ENCODE peak calls at places on chromosome 5, in seven cellular contexts. J is astrocyte, F is H9, C is ascending aorta, W is Peyer's patch, I is A549, G is endothelial cell of umbilical vein. E is an unnamed sample.

GRCh38 chr5:101102506-101102905 is 199.4 kb upstream of the ST8SIA4 start:
- DNase-seq in J (no peak), F (no peak), C (no peak), W (no peak), I (peak; percentile 21), G (no peak), E (no peak)

GRCh38 chr5:6261256-6261655 is 117.1 kb downstream of the MED10 start:
- DNase-seq in J (no peak), F (no peak), C (peak; percentile 19), W (no peak), I (no peak), G (no peak), E (no peak)

GRCh38 chr5:133290669-133291235 is 238.9 kb downstream of the HSPA4 start:
- DNase-seq in J (no peak), F (no peak), C (no peak), W (no peak), I (no peak), G (no peak), E (no peak)

GRCh38 chr5:82104872-82105271 is 133.0 kb downstream of the ATG10 start:
- DNase-seq in J (no peak), F (no peak), C (no peak), W (no peak), I (no peak), G (no peak), E (no peak)

GRCh38 chr5:110968246-110969005 is 103.1 kb upstream of the TSLP start:
- DNase-seq in J (peak; percentile 8), F (no peak), C (no peak), W (no peak), I (no peak), G (no peak), E (no peak)

GRCh38 chr5:32173394-32174010 is 617 bp downstream of the GOLPH3 start:
- DNase-seq in J (no peak), F (peak; percentile 70), C (peak; percentile 81), W (peak; percentile 89), I (peak; percentile 51), G (no peak), E (peak; percentile 82)

GRCh38 chr5:150781706-150782614 is 3.4 kb downstream of the SMIM3 start:
- DNase-seq in J (peak; percentile 99), F (peak; percentile 87), C (peak; percentile 95), W (no peak), I (no peak), G (no peak), E (no peak)

GRCh38 chr5:135696317-135696716 is 117.5 kb upstream of the CXCL14 start:
- DNase-seq in J (no peak), F (no peak), C (no peak), W (no peak), I (no peak), G (no peak), E (no peak)

GRCh38 chr5:143142596-143143435 is 260.7 kb downstream of the NR3C1 start:
- DNase-seq in J (peak; percentile 64), F (no peak), C (peak; percentile 90), W (no peak), I (no peak), G (no peak), E (no peak)

GRCh38 chr5:135887447-135887864 is 8.2 kb downstream of the IL9 start:
- DNase-seq in J (peak; percentile 29), F (peak; percentile 80), C (no peak), W (peak; percentile 67), I (peak; percentile 74), G (peak; percentile 61), E (no peak)

GRCh38 chr5:149381986-149382338 is 2.9 kb upstream of the IL17B start:
- DNase-seq in J (no peak), F (peak; percentile 90), C (peak; percentile 93), W (peak; percentile 84), I (peak; percentile 86), G (peak; percentile 60), E (peak; percentile 82)

GRCh38 chr5:3592298-3592697 is 3.3 kb upstream of the IRX1 start:
- DNase-seq in J (no peak), F (peak; percentile 77), C (no peak), W (no peak), I (no peak), G (no peak), E (no peak)

GRCh38 chr5:83049370-83049863 is 27.8 kb downstream of the TMEM167A start:
- DNase-seq in J (peak; percentile 45), F (no peak), C (no peak), W (no peak), I (no peak), G (no peak), E (no peak)

GRCh38 chr5:141651728-141652105 is 499 bp upstream of the FCHSD1 start:
- DNase-seq in J (no peak), F (no peak), C (no peak), W (peak; percentile 41), I (no peak), G (no peak), E (no peak)

GRCh38 chr5:111628901-111629300 is 116.6 kb upstream of the STARD4 start:
- DNase-seq in J (no peak), F (no peak), C (no peak), W (no peak), I (no peak), G (no peak), E (no peak)

GRCh38 chr5:16791036-16791705 is 144.9 kb downstream of the MYO10 start:
- DNase-seq in J (peak; percentile 61), F (no peak), C (no peak), W (no peak), I (peak; percentile 55), G (peak; percentile 79), E (no peak)

DNA sequence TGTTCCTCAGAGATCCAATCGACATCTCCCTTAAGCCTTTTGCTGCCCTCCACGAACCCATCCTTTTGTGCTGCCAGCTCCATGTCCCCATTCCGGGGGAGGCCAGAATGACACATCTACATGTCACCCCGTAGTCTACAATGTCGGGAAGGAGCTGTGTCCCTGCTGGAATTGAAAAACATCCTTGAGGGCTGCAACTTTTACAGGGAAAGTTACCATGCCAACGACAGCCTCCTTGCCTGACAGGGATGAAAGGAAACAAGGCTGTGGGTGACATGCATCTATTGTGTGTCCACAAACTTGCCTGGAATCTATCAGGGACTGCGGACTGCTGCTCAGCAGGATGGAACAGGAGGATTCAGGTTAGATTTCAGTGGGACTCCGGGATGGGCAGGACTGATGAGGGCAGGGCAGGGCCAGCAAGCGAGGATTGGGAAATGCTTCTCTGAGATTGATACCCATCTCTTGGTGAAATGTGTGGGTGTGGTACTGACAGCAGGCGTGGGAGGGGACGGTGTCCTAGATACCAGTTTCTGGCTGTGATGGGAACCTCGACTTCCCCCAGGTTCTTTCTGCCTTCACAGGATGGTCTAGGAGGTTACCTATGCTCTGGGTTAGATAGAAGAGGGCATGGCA is 25.5 kb downstream of the EGR1 start:
- DNase-seq in J (no peak), F (no peak), C (no peak), W (no peak), I (no peak), G (peak; percentile 0), E (no peak)
- H3K4me1 ChIP-seq in J (peaks cover 30% of the 10 kb centered on the region), F (peaks cover 4% of the 10 kb centered on the region), C (peaks cover 31% of the 10 kb centered on the region), W (peaks cover 11% of the 10 kb centered on the region), I (peaks cover 9% of the 10 kb centered on the region), G (peaks cover 9% of the 10 kb centered on the region), E (peaks cover 12% of the 10 kb centered on the region)

DNA sequence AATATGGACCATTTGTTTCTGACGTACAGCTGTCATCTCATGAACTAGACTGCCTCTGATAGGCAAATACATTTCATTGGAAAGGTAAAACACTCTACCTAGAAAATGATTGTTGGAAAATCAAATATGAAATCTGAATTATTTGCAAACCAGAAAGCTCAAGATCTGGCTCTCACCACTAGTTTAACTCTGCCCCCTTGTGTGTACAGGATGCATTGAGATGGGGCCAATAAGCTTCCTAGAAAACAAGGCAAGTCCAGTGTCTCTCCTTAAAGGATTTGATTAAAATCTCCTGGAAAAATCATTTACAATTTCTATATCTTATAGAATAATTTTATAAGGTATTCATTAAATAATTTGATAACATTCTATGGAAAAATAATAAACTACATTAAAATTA is 311.9 kb upstream of the ANKH start:
- DNase-seq in J (no peak), F (no peak), C (no peak), W (no peak), I (no peak), G (no peak), E (no peak)
- TF ChIP-seq CTCF in J (peak; percentile 16), F (peak; percentile 61), C (no peak), W (no peak), I (peak; percentile 10), G (no peak), E (peak; percentile 23)

DNA sequence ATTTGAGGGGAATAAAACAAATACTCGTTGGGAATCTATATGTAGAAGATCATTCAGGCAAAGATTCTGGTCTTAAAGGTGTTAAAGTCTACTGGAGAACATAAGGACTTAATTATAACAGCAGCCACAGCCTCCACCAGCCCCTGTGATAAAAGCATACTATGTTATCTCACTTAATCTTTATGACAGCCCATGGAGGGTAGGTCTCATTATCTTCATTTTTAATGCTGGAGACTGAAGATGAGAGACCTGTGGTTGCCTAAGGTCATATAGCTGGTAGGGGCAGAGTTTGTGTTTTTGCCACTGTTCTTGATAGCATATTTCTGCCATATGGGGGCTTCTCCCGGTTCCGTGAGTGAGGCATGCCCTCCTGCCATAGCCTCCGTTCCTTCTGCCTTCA is 88.7 kb downstream of the TRIO start:
- DNase-seq in J (no peak), F (no peak), C (no peak), W (no peak), I (no peak), G (no peak), E (no peak)
- H3K4me1 ChIP-seq in J (peaks cover 34% of the 10 kb centered on the region), F (peaks cover 16% of the 10 kb centered on the region), C (peaks cover 3% of the 10 kb centered on the region), W (no peaks in the 10 kb centered on the region), I (peaks cover 48% of the 10 kb centered on the region), G (peaks cover 22% of the 10 kb centered on the region), E (peaks cover 8% of the 10 kb centered on the region)

GRCh38 chr5:127871448-127872153 is 168.4 kb downstream of the CCDC192 start:
- DNase-seq in J (no peak), F (no peak), C (no peak), W (no peak), I (no peak), G (peak; percentile 95), E (no peak)

GRCh38 chr5:127876384-127876783 is 173.2 kb downstream of the CCDC192 start:
- DNase-seq in J (no peak), F (no peak), C (no peak), W (no peak), I (no peak), G (no peak), E (no peak)

GRCh38 chr5:127878174-127878750 is 175.1 kb downstream of the CCDC192 start:
- DNase-seq in J (no peak), F (peak; percentile 52), C (no peak), W (peak; percentile 65), I (peak; percentile 34), G (peak; percentile 71), E (peak; percentile 62)

GRCh38 chr5:127872494-127872893 is 169.3 kb downstream of the CCDC192 start:
- DNase-seq in J (no peak), F (no peak), C (no peak), W (no peak), I (no peak), G (peak; percentile 97), E (no peak)

DNA sequence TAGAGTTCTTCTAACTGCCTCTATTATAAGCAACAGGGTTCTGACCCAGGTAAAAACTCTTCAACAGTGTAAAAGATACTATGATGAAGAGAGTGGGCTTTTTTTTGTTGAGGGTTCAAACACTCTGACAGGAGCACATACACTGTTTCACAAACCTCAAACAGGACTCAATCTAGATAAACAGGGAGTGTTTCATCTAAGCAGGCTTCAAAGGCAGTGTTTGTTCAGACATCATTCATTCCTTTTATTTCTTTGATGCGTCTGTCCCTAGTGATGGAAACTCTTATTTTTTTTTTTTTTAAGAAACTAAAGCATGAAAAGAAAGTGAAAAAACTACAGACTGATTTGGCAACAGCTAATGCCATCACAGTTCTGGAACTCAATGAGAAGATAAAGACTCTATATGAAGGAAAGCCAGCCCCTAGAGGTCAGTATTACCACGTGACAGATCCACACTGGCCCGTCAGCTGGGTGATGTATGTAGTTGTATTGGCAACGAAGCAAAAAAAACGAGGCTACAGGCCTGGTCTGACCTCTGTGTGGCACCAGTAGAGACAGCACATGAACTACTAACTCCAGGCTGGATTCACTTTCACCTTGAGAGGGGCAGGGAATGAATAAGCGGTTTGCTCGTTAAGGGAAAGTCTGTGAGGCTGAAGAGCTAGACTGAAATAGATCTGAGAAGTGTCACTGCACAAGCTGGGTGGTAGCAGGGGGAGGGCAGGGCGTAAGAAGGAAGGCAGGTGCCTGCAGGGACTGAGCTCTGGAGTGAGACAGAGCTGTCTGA is 172.2 kb downstream of the CCDC192 start:
- DNase-seq in J (peak; percentile 36), F (peak; percentile 62), C (no peak), W (no peak), I (peak; percentile 61), G (peak; percentile 70), E (no peak)
- TF ChIP-seq CTCF in J (no peak), F (peak; percentile 52), C (no peak), W (no peak), I (peak; percentile 85), G (no peak), E (peak; percentile 34)

E was measured in upper lobe of right lung.